ENCODE peak calls at places on chromosome X, in four cellular contexts. B, Z, V and W are unnamed samples.

GRCh38 chrX:110210417-110211139 is 107.3 kb downstream of the AMMECR1 start:
- DNase-seq in B (peak; percentile 90), Z (peak; percentile 87), V (peak; percentile 73), W (peak; percentile 23)

GRCh38 chrX:111641969-111642368 is 39.0 kb upstream of the ALG13 start:
- DNase-seq in B (no peak), Z (no peak), V (no peak), W (no peak)

GRCh38 chrX:118961866-118962560 is 12.4 kb upstream of the LONRF3 start:
- DNase-seq in B (no peak), Z (no peak), V (no peak), W (no peak)

GRCh38 chrX:107563851-107564250 is 64.5 kb upstream of the PRPS1 start:
- DNase-seq in B (no peak), Z (no peak), V (no peak), W (no peak)

GRCh38 chrX:41412261-41413167 is 34.6 kb upstream of the NYX start:
- DNase-seq in B (no peak), Z (no peak), V (no peak), W (no peak)

GRCh38 chrX:139049455-139049854 is 337.9 kb upstream of the FGF13 start:
- DNase-seq in B (peak; percentile 1), Z (no peak), V (no peak), W (no peak)

GRCh38 chrX:41027388-41027787 is 57.9 kb upstream of the USP9X start:
- DNase-seq in B (peak; percentile 78), Z (peak; percentile 79), V (peak; percentile 47), W (no peak)

GRCh38 chrX:52341493-52341892 is 27.3 kb upstream of the XAGE2 start:
- DNase-seq in B (peak; percentile 43), Z (no peak), V (no peak), W (no peak)

GRCh38 chrX:153829799-153830631 is at the start of gene PDZD4:
- DNase-seq in B (no peak), Z (no peak), V (no peak), W (no peak)

GRCh38 chrX:153830632-153831434 is 489 bp upstream of the PDZD4 start:
- DNase-seq in B (no peak), Z (no peak), V (no peak), W (no peak)

GRCh38 chrX:153829549-153829798 is 870 bp downstream of the PDZD4 start:
- DNase-seq in B (no peak), Z (no peak), V (no peak), W (no peak)

GRCh38 chrX:153832732-153833131 is 2.4 kb upstream of the PDZD4 start:
- DNase-seq in B (no peak), Z (no peak), V (no peak), W (no peak)

DNA sequence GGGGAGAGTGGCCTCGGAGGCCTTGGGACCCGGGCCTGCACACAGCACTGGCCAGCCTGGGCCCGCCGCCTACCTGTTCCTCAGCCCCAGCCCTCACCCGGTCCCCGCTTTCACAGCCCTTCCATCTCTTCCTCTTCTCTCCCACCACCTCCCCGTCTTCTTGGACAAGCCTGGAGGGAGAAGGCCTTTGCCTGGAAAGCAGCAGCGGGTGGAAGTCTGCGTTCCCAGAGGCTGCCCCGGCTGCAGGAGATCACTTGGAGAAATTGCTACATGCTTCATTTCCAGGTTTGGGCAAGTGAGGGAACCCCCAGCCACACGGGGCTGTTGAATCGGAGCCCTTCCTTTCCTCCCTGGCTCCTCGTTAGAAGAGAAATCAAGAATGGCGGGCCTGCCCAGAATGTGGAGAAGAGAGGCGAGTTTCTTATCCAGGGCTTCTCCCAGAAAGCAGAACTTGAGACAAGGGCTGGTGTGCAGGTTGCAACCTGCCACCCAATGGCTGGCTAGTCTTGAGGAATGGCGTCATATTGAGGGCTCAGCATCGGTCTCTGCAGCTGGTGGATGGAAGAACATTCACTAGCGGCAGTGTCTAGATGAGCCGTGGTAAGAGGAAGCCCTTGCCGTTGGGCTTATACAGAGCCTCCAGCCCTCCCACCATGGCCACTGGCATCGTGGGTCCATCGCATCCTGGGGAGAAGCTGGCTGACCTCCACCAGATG is 1.2 kb upstream of the PDZD4 start:
- DNase-seq in B (no peak), Z (no peak), V (no peak), W (no peak)
- H3K4me3 ChIP-seq in B (no peak overlapping the region), Z (no peak overlapping the region), V (no peak overlapping the region), W (no peak overlapping the region)

DNA sequence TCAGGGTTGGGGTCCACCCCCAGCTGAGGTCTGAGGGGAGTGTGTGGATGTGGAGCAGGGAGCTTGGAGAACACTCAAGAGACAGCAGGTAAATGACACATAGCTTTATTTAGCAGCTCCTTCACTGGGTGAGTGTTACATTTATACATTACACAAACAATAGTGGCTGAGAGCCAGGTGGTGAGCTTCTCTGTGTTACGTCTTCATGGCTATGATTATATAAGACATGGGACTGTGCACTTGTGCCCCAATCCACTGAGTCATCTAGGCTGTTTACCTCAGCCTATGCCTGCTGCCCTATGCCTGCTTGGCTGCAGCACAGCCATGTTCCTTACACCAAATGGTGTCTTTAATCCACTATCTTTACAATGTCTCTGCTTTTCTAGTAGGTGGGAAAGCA is 459.6 kb downstream of the AFF2 start:
- DNase-seq in B (peak; percentile 1), Z (peak; percentile 2), V (peak; percentile 70), W (no peak)
- TF ChIP-seq CTCF in B (no peak), Z (no peak), V (no peak), W (no peak)

GRCh38 chrX:153410888-153411254 is 401 bp upstream of the ZFP92 start:
- DNase-seq in B (no peak), Z (no peak), V (no peak), W (no peak)
- H3K4me3 ChIP-seq in B (no peak overlapping the region), Z (no peak overlapping the region), V (peak overlapping the region; percentile 30), W (peak overlapping the region; percentile 33)

GRCh38 chrX:23612846-23613245 is 54.4 kb upstream of the PRDX4 start:
- DNase-seq in B (no peak), Z (no peak), V (no peak), W (no peak)

GRCh38 chrX:23610491-23610890 is 56.8 kb upstream of the PRDX4 start:
- DNase-seq in B (peak; percentile 41), Z (no peak), V (no peak), W (no peak)

GRCh38 chrX:23621621-23622265 is 45.5 kb upstream of the PRDX4 start:
- DNase-seq in B (no peak), Z (no peak), V (no peak), W (no peak)

GRCh38 chrX:23616361-23616760 is 50.9 kb upstream of the PRDX4 start:
- DNase-seq in B (peak; percentile 34), Z (peak; percentile 51), V (peak; percentile 45), W (no peak)
- TF ChIP-seq CTCF in B (peak; percentile 59), Z (peak; percentile 40), V (peak; percentile 55), W (peak; percentile 67)

DNA sequence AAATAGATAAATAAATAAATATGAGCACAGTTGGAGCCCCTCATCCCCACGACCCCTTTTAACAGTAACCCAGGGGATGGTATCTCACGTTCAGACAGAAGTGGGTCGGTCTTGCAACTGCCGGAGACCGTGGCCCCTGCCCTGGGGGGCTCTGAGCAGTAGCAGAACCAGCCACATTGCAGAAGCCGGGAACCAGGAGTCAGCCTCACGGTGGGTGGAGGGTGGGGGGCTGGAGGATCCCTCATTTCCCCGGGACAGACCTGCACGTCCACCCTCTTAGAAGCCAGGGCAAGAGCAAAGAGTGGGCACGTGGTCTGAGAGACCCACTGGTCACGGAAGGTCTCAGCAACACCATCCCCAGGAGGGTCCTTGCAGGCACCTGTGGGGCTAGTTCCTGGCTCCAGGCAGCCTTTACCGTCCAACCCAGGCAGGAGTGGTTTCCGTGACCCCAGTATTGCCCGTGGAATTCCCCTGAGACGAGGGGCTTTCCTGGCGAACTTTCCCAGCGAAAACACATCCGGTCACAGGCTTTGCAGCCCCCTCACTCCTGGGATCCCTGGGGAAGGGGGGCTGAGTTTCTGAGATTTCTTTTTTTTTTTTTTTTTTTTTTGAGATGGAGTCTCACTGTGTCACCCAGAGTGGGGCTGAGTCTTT is 8.8 kb upstream of the IL3RA start:
- DNase-seq in B (no peak), Z (no peak), V (no peak), W (no peak)
- H3K4me3 ChIP-seq in B (no peak overlapping the region), Z (no peak overlapping the region), V (no peak overlapping the region), W (no peak overlapping the region)

GRCh38 chrX:83916525-83916924 is 55.6 kb downstream of the CYLC1 start:
- DNase-seq in B (peak; percentile 23), Z (no peak), V (peak; percentile 0), W (no peak)
- TF ChIP-seq CTCF in B (peak; percentile 66), Z (peak; percentile 32), V (peak; percentile 19), W (peak; percentile 43)

DNA sequence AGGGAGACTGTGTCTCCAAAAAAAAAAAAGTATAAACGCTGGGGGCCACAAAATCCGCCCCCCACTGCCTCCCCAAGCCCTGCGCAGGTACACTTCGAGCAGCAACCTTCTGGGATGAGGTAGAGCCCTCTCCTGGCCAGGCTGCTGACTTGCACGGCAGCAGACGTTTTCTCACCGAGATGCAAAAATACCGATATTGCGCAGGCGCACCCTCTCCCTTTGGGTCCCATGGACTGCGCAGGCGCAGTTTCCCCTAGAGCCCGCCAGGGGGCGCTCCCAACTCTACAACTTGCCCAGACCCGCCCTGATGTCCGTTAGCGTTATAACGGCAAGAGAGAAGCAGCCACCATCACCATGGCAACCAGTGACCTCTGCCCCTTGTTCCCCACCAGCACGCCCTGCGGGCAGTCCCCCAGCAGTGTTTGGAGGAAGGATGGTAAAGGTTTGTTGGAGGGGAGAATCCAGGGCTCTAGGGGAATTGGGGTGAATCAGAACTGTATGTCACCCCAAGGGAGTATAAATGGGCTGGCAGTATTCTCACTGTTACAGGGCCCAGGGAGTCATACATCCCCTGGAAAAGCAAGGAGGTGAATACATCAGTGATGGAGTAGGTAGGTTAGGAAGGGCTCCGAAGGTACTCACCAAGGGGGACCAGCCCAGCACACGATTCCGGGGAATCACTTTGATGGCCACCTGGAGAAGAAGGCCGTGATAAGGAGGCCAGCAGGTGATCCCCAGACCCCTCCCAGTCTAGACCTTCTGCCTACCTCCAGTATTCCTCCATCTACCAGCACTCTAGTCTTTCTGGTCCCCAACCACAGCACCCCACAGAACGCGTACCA is 1.5 kb downstream of the PIM2 start:
- DNase-seq in B (peak; percentile 85), Z (peak; percentile 89), V (peak; percentile 90), W (peak; percentile 65)
- H3K4me3 ChIP-seq in B (peak overlapping the region; percentile 43), Z (no peak overlapping the region), V (peak overlapping the region; percentile 60), W (peak overlapping the region; percentile 58)

DNA sequence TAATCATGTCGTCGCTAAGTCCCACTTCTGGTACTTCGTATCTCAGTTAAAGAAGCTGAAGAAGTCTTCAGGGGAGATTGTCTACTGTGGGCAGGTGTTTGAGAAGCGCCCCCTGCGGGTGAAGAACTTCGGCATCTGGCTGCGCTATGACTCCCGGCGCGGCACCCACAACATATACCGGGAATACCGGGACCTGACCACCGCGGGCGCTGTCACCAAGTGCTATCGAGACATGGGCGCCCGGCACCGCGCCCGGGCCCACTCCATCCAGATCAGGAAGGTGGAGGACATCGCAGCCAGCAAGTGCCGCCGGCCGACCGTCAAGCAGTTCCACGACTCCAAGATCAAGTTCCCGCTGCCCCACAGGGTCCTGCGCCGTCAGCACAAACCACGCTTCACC is 11.3 kb downstream of the PNCK start:
- DNase-seq in B (peak; percentile 22), Z (peak; percentile 12), V (peak; percentile 35), W (no peak)
- TF ChIP-seq CTCF in B (peak; percentile 27), Z (peak; percentile 24), V (peak; percentile 38), W (peak; percentile 34)

DNA sequence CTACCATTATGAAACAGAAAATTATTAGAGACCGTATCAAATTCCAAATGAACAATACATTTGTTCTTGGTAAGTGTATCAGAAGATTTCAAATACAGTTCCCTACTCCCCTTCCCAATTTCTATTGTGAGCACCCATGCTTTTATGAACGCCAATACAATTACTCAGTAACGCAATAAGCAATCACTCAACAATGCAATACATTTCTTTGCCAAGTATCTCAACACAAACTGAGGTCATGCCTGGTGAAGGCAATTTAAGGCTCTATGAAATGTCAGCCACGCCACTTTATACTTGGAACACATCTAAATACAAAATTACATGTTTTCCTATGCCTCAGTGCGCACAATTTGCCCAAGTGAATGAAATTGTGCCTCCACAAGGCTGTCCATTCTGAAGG is 712 bp downstream of the PNPLA4 start:
- DNase-seq in B (peak; percentile 49), Z (peak; percentile 11), V (peak; percentile 4), W (no peak)
- H3K4me3 ChIP-seq in B (peak overlapping the region; percentile 71), Z (peak overlapping the region; percentile 74), V (peak overlapping the region; percentile 66), W (peak overlapping the region; percentile 51)